ENCODE peak calls at places on chromosomes 2 and 18, in six cellular contexts. X is sigmoid colon; W is epithelial cell of esophagus; Y is activated T-cell treated with anti-CD3 and anti-CD28 coated beads, Interleukin-2, amount 50 U/mL, for 72 hours; U is fibroblast of the conjunctiva; T is PC-9. Q is an unnamed sample.

GRCh38 chr2:25960920-25961319 is 21.4 kb downstream of the KIF3C start:
- DNase-seq in X (no peak), W (peak), Y (no peak), U (no peak), T (no peak), Q (no peak)

GRCh38 chr18:10023853-10024638 is 110.2 kb downstream of the VAPA start:
- DNase-seq in X (no peak), W (no peak), Y (no peak), U (no peak), T (no peak), Q (peak)

GRCh38 chr2:211416373-211416772 is 860.0 kb downstream of the CPS1 start:
- DNase-seq in X (no peak), W (no peak), Y (no peak), U (no peak), T (no peak), Q (no peak)

GRCh38 chr2:120508581-120509041 is 162.7 kb downstream of the INHBB start:
- DNase-seq in X (peak), W (peak), Y (no peak), U (peak), T (peak), Q (no peak)

GRCh38 chr2:38666578-38666926 is 638 bp downstream of the GALM start:
- DNase-seq in X (no peak), W (no peak), Y (peak), U (no peak), T (peak), Q (no peak)

GRCh38 chr2:197786010-197786877 is 1.1 kb upstream of the BOLL start:
- DNase-seq in X (no peak), W (no peak), Y (peak), U (no peak), T (no peak), Q (peak)

GRCh38 chr2:47721296-47721695 is 61.6 kb upstream of the MSH6 start:
- DNase-seq in X (no peak), W (no peak), Y (no peak), U (no peak), T (no peak), Q (no peak)

GRCh38 chr2:19675003-19675629 is 226.7 kb downstream of the TTC32 start:
- DNase-seq in X (no peak), W (no peak), Y (no peak), U (no peak), T (no peak), Q (no peak)

GRCh38 chr2:33530614-33531344 is 54.3 kb downstream of the RASGRP3 start:
- DNase-seq in X (no peak), W (no peak), Y (no peak), U (no peak), T (no peak), Q (no peak)

GRCh38 chr2:224032283-224032682 is 6.8 kb downstream of the SERPINE2 start:
- DNase-seq in X (no peak), W (no peak), Y (no peak), U (no peak), T (no peak), Q (no peak)

GRCh38 chr18:73690222-73690621 is 457.4 kb downstream of the FBXO15 start:
- DNase-seq in X (no peak), W (no peak), Y (no peak), U (no peak), T (no peak), Q (no peak)

GRCh38 chr2:44821500-44821899 is 120.0 kb upstream of the SIX3 start:
- DNase-seq in X (no peak), W (no peak), Y (no peak), U (no peak), T (no peak), Q (no peak)

GRCh38 chr2:236571161-236571560 is 1.5 kb downstream of the ACKR3 start:
- DNase-seq in X (peak), W (no peak), Y (no peak), U (no peak), T (no peak), Q (no peak)

GRCh38 chr2:96913398-96914202 is 43.7 kb upstream of the SEMA4C start:
- DNase-seq in X (no peak), W (no peak), Y (peak), U (no peak), T (no peak), Q (no peak)

GRCh38 chr2:9211496-9211895 is 4.9 kb downstream of the ASAP2 start:
- DNase-seq in X (no peak), W (no peak), Y (no peak), U (peak), T (no peak), Q (no peak)

GRCh38 chr18:12449040-12449814 is 41.5 kb downstream of the PRELID3A start:
- DNase-seq in X (no peak), W (no peak), Y (no peak), U (no peak), T (no peak), Q (no peak)

GRCh38 chr2:109459485-109459884 is 154.3 kb downstream of the SEPTIN10 start:
- DNase-seq in X (peak), W (no peak), Y (no peak), U (no peak), T (no peak), Q (no peak)

GRCh38 chr2:209526541-209526940 is 102.7 kb downstream of the MAP2 start:
- DNase-seq in X (no peak), W (no peak), Y (no peak), U (no peak), T (no peak), Q (no peak)

GRCh38 chr2:72990695-72991438 is 73.5 kb downstream of the EMX1 start:
- DNase-seq in X (peak), W (no peak), Y (no peak), U (no peak), T (no peak), Q (no peak)

GRCh38 chr2:118632921-118633320 is 214.5 kb downstream of the EN1 start:
- DNase-seq in X (no peak), W (no peak), Y (no peak), U (no peak), T (no peak), Q (no peak)

GRCh38 chr18:22753130-22753831 is 179.8 kb upstream of the RBBP8 start:
- DNase-seq in X (no peak), W (no peak), Y (no peak), U (no peak), T (no peak), Q (no peak)

GRCh38 chr2:144377929-144378328 is 142.0 kb downstream of the ZEB2 start:
- DNase-seq in X (no peak), W (peak), Y (no peak), U (no peak), T (no peak), Q (no peak)

GRCh38 chr2:172086349-172087190 is 1.3 kb downstream of the DLX1 start:
- DNase-seq in X (no peak), W (peak), Y (peak), U (no peak), T (no peak), Q (no peak)

GRCh38 chr2:30252723-30253688 is 21.7 kb downstream of the LBH start:
- DNase-seq in X (no peak), W (peak), Y (peak), U (peak), T (peak), Q (no peak)

GRCh38 chr2:188204830-188205229 is 86.8 kb upstream of the GULP1 start:
- DNase-seq in X (no peak), W (no peak), Y (no peak), U (no peak), T (no peak), Q (no peak)

GRCh38 chr2:48479923-48480322 is 50.0 kb upstream of the STON1 start:
- DNase-seq in X (no peak), W (no peak), Y (no peak), U (no peak), T (no peak), Q (peak)

GRCh38 chr2:14628906-14629305 is 3.6 kb upstream of the LRATD1 start:
- DNase-seq in X (no peak), W (peak), Y (no peak), U (no peak), T (peak), Q (no peak)

GRCh38 chr2:132252894-132253264 is 91.1 kb upstream of the ANKRD30BL start:
- DNase-seq in X (no peak), W (no peak), Y (no peak), U (no peak), T (no peak), Q (no peak)

GRCh38 chr2:54858021-54858681 is 134.7 kb downstream of the EML6 start:
- DNase-seq in X (no peak), W (peak), Y (no peak), U (peak), T (no peak), Q (no peak)

GRCh38 chr18:63366270-63366990 is 576 bp downstream of the KDSR start:
- DNase-seq in X (peak), W (peak), Y (peak), U (no peak), T (peak), Q (no peak)

GRCh38 chr18:63848159-63848558 is 39.3 kb upstream of the SERPINB2 start:
- DNase-seq in X (no peak), W (peak), Y (no peak), U (peak), T (peak), Q (peak)

GRCh38 chr2:47250576-47251403 is 95.7 kb upstream of the STPG4 start:
- DNase-seq in X (no peak), W (peak), Y (no peak), U (no peak), T (peak), Q (no peak)

Q was measured in NCI-H1930.